ENCODE peak calls at places on chromosome 9, in four cellular contexts. F, R, B and J are unnamed samples.

GRCh38 chr9:113416149-113416726 is 5.7 kb downstream of the C9orf43 start:
- DNase-seq in B (no peak), F (no peak), R (no peak), J (no peak)

GRCh38 chr9:81092057-81092456 is 597.3 kb downstream of the TLE1 start:
- DNase-seq in F (no peak), B (no peak), R (no peak), J (no peak)

GRCh38 chr9:91694081-91694870 is 255.8 kb downstream of the ROR2 start:
- DNase-seq in F (no peak), R (no peak), B (no peak), J (no peak)

GRCh38 chr9:134366223-134367031 is 40.2 kb downstream of the RXRA start:
- DNase-seq in B (no peak), F (peak), R (peak), J (peak)

GRCh38 chr9:82513242-82513750 is 524.7 kb downstream of the SPATA31D1 start:
- DNase-seq in B (no peak), F (peak), R (no peak), J (peak)

GRCh38 chr9:37100750-37101149 is 19.6 kb upstream of the ZCCHC7 start:
- DNase-seq in F (no peak), R (no peak), B (no peak), J (no peak)

GRCh38 chr9:132141364-132141947 is 20.4 kb upstream of the NTNG2 start:
- DNase-seq in R (no peak), B (no peak), F (no peak), J (no peak)

GRCh38 chr9:25519286-25519685 is 159.0 kb downstream of the TUSC1 start:
- DNase-seq in F (no peak), B (no peak), R (no peak), J (no peak)

GRCh38 chr9:98795295-98795955 is 930 bp downstream of the ANKS6 start:
- DNase-seq in F (no peak), R (no peak), B (no peak), J (no peak)

GRCh38 chr9:114958021-114958846 is 27.8 kb upstream of the TNFSF8 start:
- DNase-seq in F (no peak), R (peak), B (no peak), J (no peak)

GRCh38 chr9:81266674-81267073 is 422.7 kb downstream of the TLE1 start:
- DNase-seq in B (no peak), F (peak), R (no peak), J (no peak)

GRCh38 chr9:87137718-87138117 is 190.4 kb upstream of the GAS1 start:
- DNase-seq in F (no peak), R (no peak), B (peak), J (no peak)

GRCh38 chr9:8872802-8873201 is 1073.2 kb upstream of the DMAC1 start:
- DNase-seq in B (no peak), F (no peak), R (no peak), J (peak)

GRCh38 chr9:33799928-33800689 is 4.7 kb downstream of the PRSS3 start:
- DNase-seq in R (no peak), F (peak), B (no peak), J (no peak)

GRCh38 chr9:91500509-91501011 is 76.9 kb upstream of the NFIL3 start:
- DNase-seq in B (no peak), R (no peak), F (peak), J (peak)

GRCh38 chr9:91147079-91147708 is 214.5 kb downstream of the AUH start:
- DNase-seq in R (no peak), F (no peak), B (no peak), J (no peak)

GRCh38 chr9:101485873-101486692 is 47.6 kb upstream of the RNF20 start:
- DNase-seq in B (peak), R (peak), F (peak), J (no peak)

GRCh38 chr9:93593144-93593655 is 16.8 kb downstream of the PHF2 start:
- DNase-seq in B (no peak), R (no peak), F (peak), J (no peak)

DNA sequence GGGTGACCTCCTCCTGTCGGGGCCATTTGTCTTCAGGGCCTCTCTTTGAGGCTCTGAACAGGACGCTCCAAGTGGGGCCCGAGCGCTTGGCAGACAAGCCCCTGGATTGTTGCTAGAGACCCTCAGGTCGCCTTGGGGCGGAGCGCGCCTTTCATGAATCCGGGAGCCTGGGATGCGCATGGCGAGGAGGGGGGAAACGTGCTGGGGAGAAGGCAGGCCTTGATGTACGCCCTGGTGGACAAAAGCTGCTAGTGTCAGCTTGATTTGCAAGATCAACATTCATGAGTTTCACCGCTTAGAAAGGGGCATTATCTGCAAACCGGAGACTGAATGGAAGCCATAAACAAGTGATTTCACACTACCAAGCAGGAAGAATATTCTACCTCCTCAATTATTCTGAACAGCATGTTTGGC is 226.3 kb downstream of the SMARCA2 start:
- DNase-seq in R (peak), B (no peak), F (peak), J (peak)
- TF ChIP-seq CTCF in R (peak), B (peak), F (peak), J (peak)

GRCh38 chr9:96379461-96379860 is 4.0 kb downstream of the SLC35D2 start:
- DNase-seq in R (no peak), B (no peak), F (no peak), J (no peak)

GRCh38 chr9:96382839-96383164 is 709 bp downstream of the SLC35D2 start:
- DNase-seq in F (no peak), R (no peak), B (no peak), J (no peak)

GRCh38 chr9:96383165-96383939 is at the start of gene SLC35D2:
- DNase-seq in B (peak), F (peak), R (peak), J (no peak)

GRCh38 chr9:96381696-96382095 is 1.8 kb downstream of the SLC35D2 start:
- DNase-seq in F (no peak), B (no peak), R (no peak), J (no peak)

GRCh38 chr9:96382175-96382574 is 1.3 kb downstream of the SLC35D2 start:
- DNase-seq in B (no peak), F (peak), R (no peak), J (no peak)
- H3K4me3 ChIP-seq in B (peak), F (no peak), R (peak), J (peak)

GRCh38 chr9:32703635-32704034 is 68.2 kb upstream of the TAF1L start:
- DNase-seq in R (no peak), F (no peak), B (peak), J (no peak)
- TF ChIP-seq CTCF in R (no peak), F (peak), B (peak), J (peak)

GRCh38 chr9:94921072-94921471 is 194.6 kb downstream of the AOPEP start:
- DNase-seq in B (peak), R (no peak), F (peak), J (no peak)
- H3K4me3 ChIP-seq in B (no peak), R (peak), F (peak), J (no peak)

GRCh38 chr9:76218151-76218867 is 175.9 kb downstream of the RFK start:
- DNase-seq in F (no peak), B (no peak), R (no peak), J (no peak)

GRCh38 chr9:76221423-76221822 is 172.8 kb downstream of the RFK start:
- DNase-seq in F (no peak), B (no peak), R (no peak), J (no peak)

GRCh38 chr9:76216161-76216649 is 178.0 kb downstream of the RFK start:
- DNase-seq in R (no peak), B (no peak), F (peak), J (peak)

GRCh38 chr9:76218868-76219462 is 175.3 kb downstream of the RFK start:
- DNase-seq in R (no peak), B (no peak), F (no peak), J (no peak)

GRCh38 chr9:76219555-76220151 is 174.6 kb downstream of the RFK start:
- DNase-seq in B (no peak), R (no peak), F (no peak), J (no peak)
- TF ChIP-seq CTCF in B (peak), R (peak), F (no peak), J (peak)

GRCh38 chr9:70421272-70422180 is 7.1 kb upstream of the KLF9 start:
- DNase-seq in F (peak), B (no peak), R (no peak), J (no peak)
- H3K4me3 ChIP-seq in F (peak), B (no peak), R (peak), J (peak)